ENCODE peak calls at places on chromosomes 5 and 9, in nine cellular contexts. One of them, this sample, is unnamed.

GRCh38 chr9:92245005-92245797 is 48.3 kb downstream of the IARS1 start:
- DNase-seq in activated B cell treated with CpG ODN at 0.5 μM for 24 hours: no peak
- DNase-seq in tibial nerve: no peak
- DNase-seq in gastrocnemius medialis: no peak
- DNase-seq in tibial artery: no peak
- DNase-seq in RWPE1: no peak
- DNase-seq in B cell: no peak
- DNase-seq in brain microvascular endothelial cell: peak; percentile 70
- DNase-seq in fibroblast of the aortic adventitia: peak; percentile 66
- DNase-seq in this sample: no peak

GRCh38 chr5:23506329-23507236 is 826 bp upstream of the PRDM9 start:
- DNase-seq in gastrocnemius medialis: no peak
- DNase-seq in tibial nerve: no peak
- DNase-seq in brain microvascular endothelial cell: no peak
- DNase-seq in activated B cell treated with CpG ODN at 0.5 μM for 24 hours: no peak
- DNase-seq in tibial artery: no peak
- DNase-seq in RWPE1: peak; percentile 6
- DNase-seq in B cell: no peak
- DNase-seq in fibroblast of the aortic adventitia: no peak
- DNase-seq in this sample: no peak

GRCh38 chr5:9149988-9150387 is 395.9 kb downstream of the SEMA5A start:
- DNase-seq in brain microvascular endothelial cell: peak; percentile 36
- DNase-seq in activated B cell treated with CpG ODN at 0.5 μM for 24 hours: no peak
- DNase-seq in gastrocnemius medialis: no peak
- DNase-seq in fibroblast of the aortic adventitia: peak; percentile 53
- DNase-seq in RWPE1: peak; percentile 78
- DNase-seq in tibial nerve: no peak
- DNase-seq in B cell: no peak
- DNase-seq in tibial artery: no peak
- DNase-seq in this sample: no peak

GRCh38 chr5:161544350-161544765 is 2.2 kb downstream of the GABRB2 start:
- DNase-seq in fibroblast of the aortic adventitia: peak; percentile 44
- DNase-seq in tibial nerve: no peak
- DNase-seq in activated B cell treated with CpG ODN at 0.5 μM for 24 hours: no peak
- DNase-seq in tibial artery: no peak
- DNase-seq in gastrocnemius medialis: no peak
- DNase-seq in B cell: peak; percentile 13
- DNase-seq in brain microvascular endothelial cell: peak; percentile 3
- DNase-seq in RWPE1: peak; percentile 48
- DNase-seq in this sample: no peak

GRCh38 chr5:113266227-113266912 is 168.4 kb downstream of the TSSK1B start:
- DNase-seq in B cell: no peak
- DNase-seq in RWPE1: peak; percentile 54
- DNase-seq in brain microvascular endothelial cell: no peak
- DNase-seq in activated B cell treated with CpG ODN at 0.5 μM for 24 hours: no peak
- DNase-seq in gastrocnemius medialis: no peak
- DNase-seq in tibial nerve: no peak
- DNase-seq in tibial artery: no peak
- DNase-seq in fibroblast of the aortic adventitia: peak; percentile 45
- DNase-seq in this sample: no peak

GRCh38 chr5:1808466-1808865 is 7.3 kb downstream of the NDUFS6 start:
- DNase-seq in brain microvascular endothelial cell: no peak
- DNase-seq in gastrocnemius medialis: no peak
- DNase-seq in tibial nerve: no peak
- DNase-seq in B cell: no peak
- DNase-seq in RWPE1: peak; percentile 88
- DNase-seq in activated B cell treated with CpG ODN at 0.5 μM for 24 hours: no peak
- DNase-seq in tibial artery: no peak
- DNase-seq in fibroblast of the aortic adventitia: peak; percentile 23
- DNase-seq in this sample: no peak

GRCh38 chr5:120684213-120684612 is 220.1 kb downstream of the PRR16 start:
- DNase-seq in B cell: no peak
- DNase-seq in fibroblast of the aortic adventitia: peak; percentile 64
- DNase-seq in activated B cell treated with CpG ODN at 0.5 μM for 24 hours: no peak
- DNase-seq in brain microvascular endothelial cell: no peak
- DNase-seq in RWPE1: no peak
- DNase-seq in tibial nerve: no peak
- DNase-seq in tibial artery: no peak
- DNase-seq in gastrocnemius medialis: no peak
- DNase-seq in this sample: no peak

GRCh38 chr9:18438300-18438925 is 35.5 kb upstream of the ADAMTSL1 start:
- DNase-seq in activated B cell treated with CpG ODN at 0.5 μM for 24 hours: no peak
- DNase-seq in gastrocnemius medialis: no peak
- DNase-seq in B cell: no peak
- DNase-seq in brain microvascular endothelial cell: peak; percentile 50
- DNase-seq in tibial nerve: no peak
- DNase-seq in tibial artery: peak; percentile 69
- DNase-seq in fibroblast of the aortic adventitia: peak; percentile 55
- DNase-seq in RWPE1: no peak
- DNase-seq in this sample: peak; percentile 44

GRCh38 chr5:108905818-108906217 is 158.1 kb downstream of the FER start:
- DNase-seq in fibroblast of the aortic adventitia: peak; percentile 17
- DNase-seq in tibial artery: no peak
- DNase-seq in B cell: no peak
- DNase-seq in tibial nerve: no peak
- DNase-seq in activated B cell treated with CpG ODN at 0.5 μM for 24 hours: no peak
- DNase-seq in RWPE1: no peak
- DNase-seq in gastrocnemius medialis: no peak
- DNase-seq in brain microvascular endothelial cell: no peak
- DNase-seq in this sample: no peak

GRCh38 chr5:118405650-118406061 is 582.7 kb downstream of the DTWD2 start:
- DNase-seq in B cell: no peak
- DNase-seq in tibial nerve: no peak
- DNase-seq in RWPE1: no peak
- DNase-seq in gastrocnemius medialis: no peak
- DNase-seq in brain microvascular endothelial cell: peak; percentile 0
- DNase-seq in tibial artery: no peak
- DNase-seq in activated B cell treated with CpG ODN at 0.5 μM for 24 hours: no peak
- DNase-seq in fibroblast of the aortic adventitia: no peak
- DNase-seq in this sample: no peak

GRCh38 chr5:179089502-179089901 is 29.3 kb downstream of the ZNF354C start:
- DNase-seq in activated B cell treated with CpG ODN at 0.5 μM for 24 hours: no peak
- DNase-seq in brain microvascular endothelial cell: no peak
- DNase-seq in gastrocnemius medialis: no peak
- DNase-seq in tibial artery: no peak
- DNase-seq in tibial nerve: no peak
- DNase-seq in B cell: no peak
- DNase-seq in fibroblast of the aortic adventitia: no peak
- DNase-seq in RWPE1: no peak
- DNase-seq in this sample: no peak

GRCh38 chr5:149597618-149598017 is 16.3 kb downstream of the ARHGEF37 start:
- DNase-seq in tibial artery: no peak
- DNase-seq in activated B cell treated with CpG ODN at 0.5 μM for 24 hours: no peak
- DNase-seq in RWPE1: no peak
- DNase-seq in brain microvascular endothelial cell: no peak
- DNase-seq in B cell: no peak
- DNase-seq in tibial nerve: no peak
- DNase-seq in gastrocnemius medialis: no peak
- DNase-seq in fibroblast of the aortic adventitia: no peak
- DNase-seq in this sample: no peak

GRCh38 chr5:149596712-149597111 is 15.4 kb downstream of the ARHGEF37 start:
- DNase-seq in fibroblast of the aortic adventitia: no peak
- DNase-seq in gastrocnemius medialis: no peak
- DNase-seq in tibial artery: no peak
- DNase-seq in brain microvascular endothelial cell: no peak
- DNase-seq in RWPE1: no peak
- DNase-seq in tibial nerve: no peak
- DNase-seq in B cell: no peak
- DNase-seq in activated B cell treated with CpG ODN at 0.5 μM for 24 hours: no peak
- DNase-seq in this sample: no peak

GRCh38 chr5:149600932-149601331 is 19.6 kb downstream of the ARHGEF37 start:
- DNase-seq in RWPE1: no peak
- DNase-seq in fibroblast of the aortic adventitia: no peak
- DNase-seq in tibial artery: no peak
- DNase-seq in B cell: no peak
- DNase-seq in activated B cell treated with CpG ODN at 0.5 μM for 24 hours: no peak
- DNase-seq in brain microvascular endothelial cell: no peak
- DNase-seq in tibial nerve: no peak
- DNase-seq in gastrocnemius medialis: no peak
- DNase-seq in this sample: no peak

GRCh38 chr5:149599375-149599774 is 18.1 kb downstream of the ARHGEF37 start:
- DNase-seq in activated B cell treated with CpG ODN at 0.5 μM for 24 hours: no peak
- DNase-seq in tibial nerve: no peak
- DNase-seq in RWPE1: no peak
- DNase-seq in fibroblast of the aortic adventitia: no peak
- DNase-seq in gastrocnemius medialis: no peak
- DNase-seq in brain microvascular endothelial cell: no peak
- DNase-seq in B cell: no peak
- DNase-seq in tibial artery: no peak
- DNase-seq in this sample: no peak

DNA sequence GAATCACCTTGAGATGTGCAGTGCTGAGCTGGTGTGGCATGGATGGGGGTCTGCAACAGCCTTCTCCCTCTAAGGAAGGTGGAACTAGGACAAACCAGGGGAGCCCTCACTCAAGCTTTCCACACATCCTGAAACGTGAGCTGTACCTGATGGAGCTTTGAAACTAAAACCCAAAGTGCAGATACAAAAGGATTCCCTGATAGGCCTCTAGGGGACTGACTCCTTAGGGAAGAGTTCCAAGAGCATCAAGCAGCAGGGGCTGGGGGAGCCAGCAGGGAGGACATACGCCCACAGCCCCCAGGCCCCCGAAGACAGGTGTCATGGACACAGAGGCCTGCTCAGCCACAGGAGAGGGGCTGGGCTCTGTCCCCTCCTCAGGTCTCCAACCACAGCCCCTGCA is 17.7 kb downstream of the ARHGEF37 start:
- DNase-seq in tibial nerve: no peak
- DNase-seq in brain microvascular endothelial cell: no peak
- DNase-seq in gastrocnemius medialis: no peak
- DNase-seq in activated B cell treated with CpG ODN at 0.5 μM for 24 hours: no peak
- DNase-seq in fibroblast of the aortic adventitia: no peak
- DNase-seq in RWPE1: no peak
- DNase-seq in B cell: no peak
- DNase-seq in tibial artery: no peak
- DNase-seq in this sample: no peak
- TF ChIP-seq CTCF in tibial nerve: no peak
- TF ChIP-seq CTCF in brain microvascular endothelial cell: no peak
- TF ChIP-seq CTCF in gastrocnemius medialis: no peak
- TF ChIP-seq CTCF in activated B cell treated with CpG ODN at 0.5 μM for 24 hours: no peak
- TF ChIP-seq CTCF in fibroblast of the aortic adventitia: no peak
- TF ChIP-seq CTCF in RWPE1: no peak
- TF ChIP-seq CTCF in B cell: no peak
- TF ChIP-seq CTCF in tibial artery: no peak
- TF ChIP-seq CTCF in this sample: no peak

DNA sequence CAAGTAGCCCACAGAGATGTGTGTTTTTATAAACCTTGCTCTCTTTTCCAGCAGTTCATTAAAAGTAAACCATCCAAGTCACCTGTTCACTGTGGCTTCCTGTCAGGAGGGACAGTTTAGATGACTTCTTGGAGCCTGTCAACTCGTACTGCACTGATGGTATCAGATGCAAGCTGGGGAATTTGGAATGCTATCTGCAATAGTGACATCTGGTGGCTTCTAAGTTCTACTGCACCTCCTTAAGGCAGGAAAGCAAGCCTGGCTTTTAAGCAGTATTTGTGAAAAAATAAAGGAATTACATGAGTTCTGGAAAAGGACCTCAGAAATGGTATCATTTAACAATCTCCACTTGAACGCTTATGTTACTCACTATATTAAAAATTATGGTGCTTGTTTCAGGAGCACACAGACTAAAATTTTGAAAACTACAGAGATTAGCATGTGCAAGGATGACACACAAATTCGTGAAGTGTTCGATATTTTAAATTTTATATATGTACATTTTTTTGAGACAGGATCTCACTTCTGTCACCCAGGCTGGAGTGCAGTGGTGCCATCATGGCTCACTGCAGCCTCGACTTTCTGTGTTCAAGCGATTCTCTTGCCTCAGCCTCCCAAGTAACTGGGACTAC is 164.0 kb downstream of the TTC39B start:
- DNase-seq in gastrocnemius medialis: no peak
- DNase-seq in tibial nerve: no peak
- DNase-seq in B cell: peak; percentile 36
- DNase-seq in fibroblast of the aortic adventitia: peak; percentile 73
- DNase-seq in tibial artery: no peak
- DNase-seq in RWPE1: peak; percentile 49
- DNase-seq in activated B cell treated with CpG ODN at 0.5 μM for 24 hours: no peak
- DNase-seq in brain microvascular endothelial cell: peak; percentile 47
- DNase-seq in this sample: no peak
- TF ChIP-seq CTCF in gastrocnemius medialis: peak; percentile 71
- TF ChIP-seq CTCF in tibial nerve: peak; percentile 79
- TF ChIP-seq CTCF in B cell: peak; percentile 85
- TF ChIP-seq CTCF in fibroblast of the aortic adventitia: peak; percentile 94
- TF ChIP-seq CTCF in tibial artery: peak; percentile 84
- TF ChIP-seq CTCF in RWPE1: peak; percentile 81
- TF ChIP-seq CTCF in activated B cell treated with CpG ODN at 0.5 μM for 24 hours: no peak
- TF ChIP-seq CTCF in brain microvascular endothelial cell: peak; percentile 86
- TF ChIP-seq CTCF in this sample: peak; percentile 70

GRCh38 chr9:102631559-102631958 is 363.6 kb upstream of the CYLC2 start:
- DNase-seq in B cell: no peak
- DNase-seq in tibial nerve: no peak
- DNase-seq in brain microvascular endothelial cell: peak; percentile 14
- DNase-seq in RWPE1: peak; percentile 14
- DNase-seq in gastrocnemius medialis: no peak
- DNase-seq in tibial artery: no peak
- DNase-seq in fibroblast of the aortic adventitia: no peak
- DNase-seq in activated B cell treated with CpG ODN at 0.5 μM for 24 hours: no peak
- DNase-seq in this sample: no peak
- TF ChIP-seq CTCF in B cell: peak; percentile 16
- TF ChIP-seq CTCF in tibial nerve: no peak
- TF ChIP-seq CTCF in brain microvascular endothelial cell: peak; percentile 40
- TF ChIP-seq CTCF in RWPE1: peak; percentile 36
- TF ChIP-seq CTCF in gastrocnemius medialis: no peak
- TF ChIP-seq CTCF in tibial artery: no peak
- TF ChIP-seq CTCF in fibroblast of the aortic adventitia: no peak
- TF ChIP-seq CTCF in activated B cell treated with CpG ODN at 0.5 μM for 24 hours: no peak
- TF ChIP-seq CTCF in this sample: no peak

GRCh38 chr9:97633859-97634485 is 351 bp downstream of the NCBP1 start:
- DNase-seq in RWPE1: peak; percentile 15
- DNase-seq in tibial nerve: no peak
- DNase-seq in brain microvascular endothelial cell: no peak
- DNase-seq in gastrocnemius medialis: no peak
- DNase-seq in tibial artery: no peak
- DNase-seq in activated B cell treated with CpG ODN at 0.5 μM for 24 hours: no peak
- DNase-seq in B cell: no peak
- DNase-seq in fibroblast of the aortic adventitia: no peak
- DNase-seq in this sample: no peak

GRCh38 chr9:97640290-97640689 is 6.7 kb downstream of the NCBP1 start:
- DNase-seq in activated B cell treated with CpG ODN at 0.5 μM for 24 hours: no peak
- DNase-seq in B cell: no peak
- DNase-seq in RWPE1: no peak
- DNase-seq in tibial nerve: no peak
- DNase-seq in tibial artery: no peak
- DNase-seq in brain microvascular endothelial cell: peak; percentile 19
- DNase-seq in gastrocnemius medialis: no peak
- DNase-seq in fibroblast of the aortic adventitia: no peak
- DNase-seq in this sample: no peak

GRCh38 chr9:97635026-97635425 is 1.4 kb downstream of the NCBP1 start:
- DNase-seq in activated B cell treated with CpG ODN at 0.5 μM for 24 hours: no peak
- DNase-seq in tibial nerve: no peak
- DNase-seq in fibroblast of the aortic adventitia: no peak
- DNase-seq in tibial artery: no peak
- DNase-seq in brain microvascular endothelial cell: no peak
- DNase-seq in B cell: no peak
- DNase-seq in gastrocnemius medialis: no peak
- DNase-seq in RWPE1: no peak
- DNase-seq in this sample: no peak

GRCh38 chr9:97636903-97637302 is 3.3 kb downstream of the NCBP1 start:
- DNase-seq in activated B cell treated with CpG ODN at 0.5 μM for 24 hours: no peak
- DNase-seq in B cell: no peak
- DNase-seq in brain microvascular endothelial cell: no peak
- DNase-seq in gastrocnemius medialis: no peak
- DNase-seq in RWPE1: no peak
- DNase-seq in tibial nerve: no peak
- DNase-seq in fibroblast of the aortic adventitia: no peak
- DNase-seq in tibial artery: no peak
- DNase-seq in this sample: no peak

GRCh38 chr9:97638666-97639065 is 5.0 kb downstream of the NCBP1 start:
- DNase-seq in fibroblast of the aortic adventitia: no peak
- DNase-seq in gastrocnemius medialis: no peak
- DNase-seq in B cell: no peak
- DNase-seq in tibial artery: no peak
- DNase-seq in brain microvascular endothelial cell: no peak
- DNase-seq in tibial nerve: no peak
- DNase-seq in activated B cell treated with CpG ODN at 0.5 μM for 24 hours: no peak
- DNase-seq in RWPE1: no peak
- DNase-seq in this sample: no peak
- TF ChIP-seq CTCF in fibroblast of the aortic adventitia: peak; percentile 19
- TF ChIP-seq CTCF in gastrocnemius medialis: no peak
- TF ChIP-seq CTCF in B cell: no peak
- TF ChIP-seq CTCF in tibial artery: no peak
- TF ChIP-seq CTCF in brain microvascular endothelial cell: peak; percentile 45
- TF ChIP-seq CTCF in tibial nerve: no peak
- TF ChIP-seq CTCF in activated B cell treated with CpG ODN at 0.5 μM for 24 hours: no peak
- TF ChIP-seq CTCF in RWPE1: no peak
- TF ChIP-seq CTCF in this sample: no peak